ENCODE peak calls at places on chromosomes 13 and 19, in six cellular contexts. B is ascending aorta; J is epithelial cell of prostate; L is hepatocyte; D is stomach; S is CD8-positive, alpha-beta T cell. E is an unnamed sample.

GRCh38 chr19:7292352-7292949 is 1.8 kb downstream of the INSR start:
- DNase-seq in D (no peak), J (no peak), B (no peak), L (no peak), S (no peak), E (no peak)

GRCh38 chr19:49664171-49665070 is 1.2 kb downstream of the IRF3 start:
- DNase-seq in B (no peak), D (peak), J (peak), S (peak), L (peak), E (peak)

GRCh38 chr19:13154241-13154778 is 4.1 kb downstream of the IER2 start:
- DNase-seq in S (peak), L (peak), D (peak), J (no peak), B (peak), E (peak)

GRCh38 chr13:46775385-46776065 is 21.4 kb downstream of the ESD start:
- DNase-seq in D (no peak), J (no peak), S (no peak), L (no peak), B (no peak), E (no peak)

GRCh38 chr19:6677924-6678689 is 8.1 kb upstream of the TNFSF14 start:
- DNase-seq in D (no peak), L (peak), J (no peak), S (no peak), B (no peak), E (peak)

GRCh38 chr13:90453342-90453741 is 894.1 kb upstream of the MIR17HG start:
- DNase-seq in L (no peak), D (no peak), B (no peak), J (no peak), S (no peak), E (no peak)

GRCh38 chr13:27960362-27961226 is 8.5 kb downstream of the CDX2 start:
- DNase-seq in B (no peak), D (peak), S (no peak), L (peak), J (peak), E (no peak)

GRCh38 chr13:28489536-28489935 is 5.4 kb downstream of the FLT1 start:
- DNase-seq in L (no peak), S (no peak), J (no peak), D (no peak), B (no peak), E (no peak)

GRCh38 chr19:17952041-17952976 is 14.6 kb upstream of the KCNN1 start:
- DNase-seq in S (no peak), D (no peak), B (no peak), L (no peak), J (no peak), E (no peak)

GRCh38 chr13:25906211-25906661 is 145.6 kb downstream of the SHISA2 start:
- DNase-seq in S (no peak), L (no peak), J (no peak), B (no peak), D (no peak), E (no peak)

GRCh38 chr13:49248433-49249002 is 793 bp downstream of the CDADC1 start:
- DNase-seq in L (peak), B (no peak), J (no peak), S (no peak), D (no peak), E (no peak)

GRCh38 chr19:57934820-57935665 is at the start of gene ZNF418:
- DNase-seq in B (no peak), J (peak), S (peak), L (peak), D (peak), E (peak)

GRCh38 chr19:39916236-39916635 is 18.2 kb downstream of the FCGBP start:
- DNase-seq in D (no peak), B (no peak), L (no peak), S (no peak), J (no peak), E (peak)

GRCh38 chr19:48123907-48124675 is 13.5 kb upstream of the PLA2G4C start:
- DNase-seq in B (no peak), L (peak), J (peak), D (no peak), S (no peak), E (no peak)

GRCh38 chr19:9456018-9456689 is 20.8 kb upstream of the ZNF266 start:
- DNase-seq in J (no peak), D (no peak), L (no peak), B (no peak), S (no peak), E (no peak)

GRCh38 chr13:47017476-47017875 is 120.6 kb upstream of the HTR2A start:
- DNase-seq in S (no peak), D (no peak), L (no peak), J (no peak), B (no peak), E (no peak)

GRCh38 chr19:13920940-13921744 is 15.1 kb downstream of the CC2D1A start:
- DNase-seq in L (no peak), D (no peak), J (no peak), B (no peak), S (peak), E (no peak)

GRCh38 chr13:89113744-89114143 is 1442.6 kb downstream of the SLITRK5 start:
- DNase-seq in J (no peak), D (no peak), L (no peak), B (no peak), S (no peak), E (no peak)

GRCh38 chr13:111399334-111399733 is 78.9 kb downstream of the TEX29 start:
- DNase-seq in B (no peak), D (no peak), S (no peak), J (no peak), L (no peak), E (no peak)

GRCh38 chr19:38869160-38869835 is 8.8 kb downstream of the RINL start:
- DNase-seq in S (peak), D (no peak), L (no peak), J (no peak), B (no peak), E (no peak)

GRCh38 chr13:112968910-112969691 is at the start of gene MCF2L:
- DNase-seq in L (peak), S (peak), D (peak), J (no peak), B (no peak), E (peak)

GRCh38 chr19:33778089-33778791 is 18.4 kb upstream of the KCTD15 start:
- DNase-seq in B (no peak), J (no peak), L (peak), D (peak), S (peak), E (peak)

GRCh38 chr13:81540777-81541176 is 1199.9 kb upstream of the SPRY2 start:
- DNase-seq in J (no peak), S (no peak), B (no peak), D (no peak), L (peak), E (no peak)

GRCh38 chr19:2537544-2537943 is 61.6 kb downstream of the GADD45B start:
- DNase-seq in B (no peak), J (no peak), D (no peak), S (no peak), L (no peak), E (no peak)

GRCh38 chr19:2533686-2534085 is 57.8 kb downstream of the GADD45B start:
- DNase-seq in D (no peak), S (no peak), J (no peak), B (no peak), L (no peak), E (no peak)

GRCh38 chr19:2534374-2535050 is 58.6 kb downstream of the GADD45B start:
- DNase-seq in B (no peak), L (no peak), D (no peak), J (no peak), S (no peak), E (no peak)

GRCh38 chr19:2538096-2538757 is 62.3 kb downstream of the GADD45B start:
- DNase-seq in D (no peak), L (no peak), S (no peak), B (no peak), J (no peak), E (no peak)

DNA sequence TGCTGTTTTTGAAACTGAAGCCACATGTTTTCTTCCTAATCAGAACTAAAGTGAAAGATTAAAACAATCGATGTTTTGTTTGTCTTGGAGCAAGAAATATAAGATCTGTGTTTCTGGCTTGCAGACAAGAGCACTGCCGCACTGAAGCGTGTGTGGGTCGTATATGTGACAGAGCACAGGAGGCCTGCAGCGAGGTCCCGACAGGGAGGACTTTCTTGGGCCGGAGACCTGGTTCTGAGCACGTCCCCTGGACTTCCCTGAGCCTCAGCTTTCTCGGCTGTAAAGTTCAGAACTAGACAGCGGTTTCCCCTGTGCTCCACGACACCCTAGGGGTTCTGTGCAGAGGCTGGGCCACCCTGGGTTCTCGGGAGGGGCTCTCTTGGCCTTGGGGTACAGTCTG is 60.5 kb downstream of the GADD45B start:
- DNase-seq in B (no peak), L (no peak), J (no peak), D (no peak), S (no peak), E (no peak)
- H3K27ac ChIP-seq in B (no peak), L (no peak), J (no peak), D (peak), S (no peak), E (no peak)

DNA sequence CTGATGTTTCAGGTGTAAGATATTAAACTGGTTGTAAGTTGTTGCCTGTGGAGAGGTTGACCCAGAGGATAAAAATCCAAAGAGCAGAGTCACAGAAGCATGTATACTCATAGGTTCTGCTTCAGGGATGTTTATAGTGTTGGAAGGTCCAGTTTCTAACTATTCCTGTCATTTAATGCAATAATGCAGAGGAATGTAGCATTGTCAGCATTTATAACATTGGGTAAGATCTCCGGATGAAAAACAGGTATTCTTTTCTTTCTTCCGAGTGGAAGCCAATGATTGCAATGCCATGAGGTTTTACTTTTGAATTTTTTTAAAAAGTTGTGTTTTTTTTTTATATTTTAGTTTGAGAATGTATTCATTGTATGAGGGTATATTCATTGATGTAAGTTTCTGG is 771.0 kb downstream of the PCDH9 start:
- DNase-seq in L (no peak), B (no peak), S (no peak), D (no peak), J (no peak), E (no peak)
- H3K27ac ChIP-seq in L (no peak), B (no peak), S (no peak), D (no peak), J (no peak), E (no peak)

GRCh38 chr19:42079886-42080763 is 4.2 kb downstream of the ZNF574 start:
- DNase-seq in J (no peak), B (no peak), L (no peak), S (no peak), D (no peak), E (no peak)

GRCh38 chr19:42081584-42082258 is 5.8 kb downstream of the ZNF574 start:
- DNase-seq in D (no peak), S (no peak), L (peak), J (no peak), B (no peak), E (no peak)

GRCh38 chr19:42078538-42079275 is 2.7 kb downstream of the ZNF574 start:
- DNase-seq in S (no peak), B (no peak), J (no peak), D (no peak), L (no peak), E (no peak)

GRCh38 chr19:42079276-42079669 is 3.3 kb downstream of the ZNF574 start:
- DNase-seq in J (no peak), S (no peak), L (no peak), B (no peak), D (no peak), E (no peak)

DNA sequence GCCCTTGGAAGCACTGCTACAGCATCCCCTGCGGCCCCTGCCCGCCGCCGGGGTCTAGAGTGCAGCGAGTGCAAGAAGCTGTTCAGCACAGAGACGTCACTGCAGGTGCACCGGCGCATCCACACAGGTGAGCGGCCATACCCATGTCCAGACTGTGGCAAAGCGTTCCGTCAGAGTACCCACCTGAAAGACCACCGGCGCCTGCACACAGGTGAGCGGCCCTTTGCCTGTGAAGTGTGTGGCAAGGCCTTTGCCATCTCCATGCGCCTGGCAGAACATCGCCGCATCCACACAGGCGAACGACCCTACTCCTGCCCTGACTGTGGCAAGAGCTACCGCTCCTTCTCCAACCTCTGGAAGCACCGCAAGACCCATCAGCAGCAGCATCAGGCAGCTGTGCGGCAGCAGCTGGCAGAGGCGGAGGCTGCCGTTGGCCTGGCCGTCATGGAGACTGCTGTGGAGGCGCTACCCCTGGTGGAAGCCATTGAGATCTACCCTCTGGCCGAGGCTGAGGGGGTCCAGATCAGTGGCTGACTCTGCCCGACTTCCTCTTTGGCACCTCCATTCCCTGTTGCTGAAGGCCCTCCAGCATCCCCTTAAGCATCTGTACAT is 4.9 kb downstream of the ZNF574 start:
- DNase-seq in D (no peak), S (no peak), B (no peak), J (no peak), L (no peak), E (no peak)
- H3K27ac ChIP-seq in D (no peak), S (no peak), B (no peak), J (no peak), L (peak), E (no peak)

GRCh38 chr19:19647037-19647835 is 3.8 kb upstream of the GMIP start:
- DNase-seq in D (no peak), J (no peak), S (no peak), L (no peak), B (no peak), E (no peak)
- H3K27ac ChIP-seq in D (no peak), J (no peak), S (no peak), L (no peak), B (no peak), E (no peak)

DNA sequence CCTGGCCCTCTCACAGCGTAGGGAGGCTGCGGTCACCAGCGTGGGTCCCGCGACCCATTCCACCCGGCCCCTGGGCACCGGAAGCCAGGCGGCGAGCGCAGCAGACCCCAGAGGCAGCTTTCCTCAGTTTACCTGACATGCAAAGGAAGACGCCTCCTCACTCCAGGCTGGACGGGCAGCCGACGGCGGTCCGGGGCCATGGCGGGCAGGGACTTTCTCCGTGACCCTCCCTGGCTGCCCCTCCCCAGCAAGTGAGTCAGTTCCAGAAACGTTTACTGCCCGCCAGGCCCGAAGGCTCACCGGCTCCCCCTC is 5.5 kb downstream of the SBNO2 start:
- DNase-seq in J (no peak), D (no peak), S (no peak), L (no peak), B (no peak), E (no peak)
- H3K27ac ChIP-seq in J (peak), D (peak), S (no peak), L (peak), B (peak), E (peak)

GRCh38 chr13:44007451-44007850 is 127.7 kb downstream of the LACC1 start:
- DNase-seq in B (no peak), D (no peak), S (no peak), J (no peak), L (no peak), E (no peak)
- H3K27ac ChIP-seq in B (no peak), D (no peak), S (no peak), J (no peak), L (peak), E (no peak)

GRCh38 chr19:29715695-29716581 is 877 bp upstream of the C19orf12 start:
- DNase-seq in D (no peak), L (peak), J (no peak), S (no peak), B (no peak), E (peak)
- H3K27ac ChIP-seq in D (peak), L (peak), J (peak), S (peak), B (peak), E (peak)